ENCODE peak calls at places on chromosome 5, in seven cellular contexts. A, N, X, Q, P, B and I are unnamed samples.

GRCh38 chr5:80941496-80941895 is 18.7 kb upstream of the RASGRF2 start:
- DNase-seq in P (no peak), X (no peak), A (no peak), B (no peak), N (no peak), Q (no peak), I (no peak)

GRCh38 chr5:68447530-68447929 is 232.0 kb downstream of the PIK3R1 start:
- DNase-seq in P (no peak), B (no peak), N (no peak), X (no peak), A (no peak), Q (no peak), I (no peak)

GRCh38 chr5:66361070-66361469 is 217.0 kb downstream of the SREK1 start:
- DNase-seq in Q (no peak), B (no peak), A (no peak), N (no peak), P (no peak), X (no peak), I (no peak)

GRCh38 chr5:96259211-96259772 is 173.8 kb downstream of the PCSK1 start:
- DNase-seq in N (peak; percentile 87), P (no peak), B (no peak), A (no peak), X (peak; percentile 5), Q (no peak), I (peak; percentile 45)

GRCh38 chr5:168798065-168799023 is 219.2 kb upstream of the PANK3 start:
- DNase-seq in X (no peak), P (no peak), N (peak; percentile 67), Q (no peak), A (no peak), B (no peak), I (no peak)

GRCh38 chr5:168592014-168592368 is 12.8 kb upstream of the PANK3 start:
- DNase-seq in X (no peak), Q (no peak), N (no peak), P (no peak), A (peak; percentile 25), B (no peak), I (no peak)

GRCh38 chr5:5404376-5404775 is 18.1 kb upstream of the ICE1 start:
- DNase-seq in N (peak; percentile 73), B (no peak), X (no peak), P (no peak), A (no peak), Q (no peak), I (no peak)

GRCh38 chr5:3230254-3230653 is 365.4 kb upstream of the IRX1 start:
- DNase-seq in X (no peak), A (no peak), B (no peak), P (no peak), N (no peak), Q (no peak), I (no peak)

GRCh38 chr5:69491027-69491426 is 1.6 kb upstream of the OCLN start:
- DNase-seq in A (no peak), N (no peak), B (no peak), P (no peak), X (no peak), Q (no peak), I (no peak)

GRCh38 chr5:57780306-57780958 is 297.8 kb upstream of the ACTBL2 start:
- DNase-seq in N (peak; percentile 63), Q (no peak), P (no peak), B (no peak), A (no peak), X (no peak), I (no peak)

GRCh38 chr5:17312358-17312757 is 94.9 kb downstream of the BASP1 start:
- DNase-seq in Q (no peak), N (no peak), A (no peak), B (no peak), X (no peak), P (no peak), I (no peak)

GRCh38 chr5:171872666-171873065 is 87.0 kb downstream of the SMIM23 start:
- DNase-seq in X (no peak), N (no peak), A (no peak), Q (no peak), B (no peak), P (no peak), I (no peak)

GRCh38 chr5:152364899-152365298 is 40.2 kb downstream of the NMUR2 start:
- DNase-seq in P (no peak), X (no peak), N (no peak), Q (no peak), B (no peak), A (no peak), I (no peak)

GRCh38 chr5:75239681-75240080 is 3.0 kb upstream of the ANKRD31 start:
- DNase-seq in P (no peak), Q (no peak), B (no peak), X (no peak), N (no peak), A (no peak), I (no peak)

GRCh38 chr5:178640331-178641045 is 13.6 kb upstream of the CLK4 start:
- DNase-seq in B (no peak), Q (no peak), X (no peak), N (no peak), P (no peak), A (no peak), I (no peak)

GRCh38 chr5:175118700-175119309 is 325.2 kb downstream of the DRD1 start:
- DNase-seq in P (no peak), Q (no peak), B (no peak), N (no peak), A (no peak), X (no peak), I (no peak)